ENCODE peak calls at places on chromosome 3, in four cellular contexts. One of them, this sample, is unnamed.

GRCh38 chr3:117080899-117081298 is 371.3 kb downstream of the TUSC7 start:
- DNase-seq in IMR-90: peak; percentile 4
- DNase-seq in mesendoderm: peak; percentile 94
- DNase-seq in H1: no peak
- DNase-seq in this sample: no peak

GRCh38 chr3:76873509-76874242 is 166.2 kb upstream of the ROBO2 start:
- DNase-seq in IMR-90: no peak
- DNase-seq in mesendoderm: peak; percentile 58
- DNase-seq in H1: no peak
- DNase-seq in this sample: no peak

GRCh38 chr3:62097121-62097520 is 276.2 kb downstream of the FEZF2 start:
- DNase-seq in IMR-90: no peak
- DNase-seq in mesendoderm: no peak
- DNase-seq in H1: no peak
- DNase-seq in this sample: no peak

GRCh38 chr3:133362539-133362938 is 37.3 kb upstream of the BFSP2 start:
- DNase-seq in IMR-90: no peak
- DNase-seq in mesendoderm: no peak
- DNase-seq in H1: no peak
- DNase-seq in this sample: no peak

GRCh38 chr3:10513306-10513705 is 7.9 kb upstream of the ATP2B2 start:
- DNase-seq in IMR-90: no peak
- DNase-seq in mesendoderm: no peak
- DNase-seq in H1: no peak
- DNase-seq in this sample: no peak

GRCh38 chr3:149625795-149626194 is 32.0 kb downstream of the WWTR1 start:
- DNase-seq in IMR-90: no peak
- DNase-seq in mesendoderm: no peak
- DNase-seq in H1: no peak
- DNase-seq in this sample: no peak

GRCh38 chr3:144107923-144108322 is 136.3 kb downstream of the DIPK2A start:
- DNase-seq in IMR-90: no peak
- DNase-seq in mesendoderm: no peak
- DNase-seq in H1: no peak
- DNase-seq in this sample: no peak

GRCh38 chr3:47825590-47825989 is 22.7 kb downstream of the DHX30 start:
- DNase-seq in IMR-90: no peak
- DNase-seq in mesendoderm: no peak
- DNase-seq in H1: no peak
- DNase-seq in this sample: no peak

GRCh38 chr3:31692714-31693113 is 160.0 kb downstream of the STT3B start:
- DNase-seq in IMR-90: no peak
- DNase-seq in mesendoderm: peak; percentile 63
- DNase-seq in H1: no peak
- DNase-seq in this sample: no peak

GRCh38 chr3:128076465-128076782 is 24.2 kb downstream of the SEC61A1 start:
- DNase-seq in IMR-90: no peak
- DNase-seq in mesendoderm: no peak
- DNase-seq in H1: no peak
- DNase-seq in this sample: no peak

DNA sequence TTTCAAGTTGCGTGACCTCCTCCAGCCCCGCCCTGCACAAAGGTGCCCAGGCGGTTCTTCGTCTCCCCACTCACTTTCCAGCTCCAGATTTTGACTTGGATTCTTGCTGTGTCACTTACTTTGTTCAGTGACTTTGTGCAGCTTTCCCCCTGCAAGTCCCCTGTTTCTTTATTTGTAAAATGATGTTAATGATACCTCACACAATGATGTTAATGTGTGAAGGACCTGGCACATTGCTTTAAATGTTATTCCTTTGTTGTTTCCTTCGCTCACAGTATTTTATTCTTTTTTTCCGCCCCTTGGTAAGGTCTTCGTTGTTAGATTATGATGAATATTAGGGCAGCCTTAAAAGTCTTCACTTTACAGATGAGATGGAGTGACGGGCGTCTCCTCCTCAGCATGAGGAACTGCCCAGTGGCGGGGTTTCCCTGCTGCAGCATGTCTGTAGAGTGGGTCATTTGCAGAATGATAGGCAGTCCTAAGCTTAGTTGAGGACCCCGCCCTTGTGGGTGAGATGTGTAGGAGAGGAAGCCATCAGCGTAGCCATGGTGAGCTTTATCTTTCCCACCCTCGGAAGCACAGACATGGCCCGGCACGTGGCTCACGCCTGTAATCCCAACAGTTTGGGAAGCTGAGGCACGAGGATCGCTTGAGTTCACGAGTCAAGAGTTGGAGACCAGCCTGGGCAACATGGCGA is 728 bp downstream of the NIT2 start:
- DNase-seq in IMR-90: no peak
- DNase-seq in mesendoderm: peak; percentile 71
- DNase-seq in H1: no peak
- DNase-seq in this sample: peak; percentile 41
- H2BK120ac ChIP-seq in IMR-90: peak overlapping the region; percentile 61
- H2BK120ac ChIP-seq in mesendoderm: peak overlapping the region; percentile 73
- H2BK120ac ChIP-seq in H1: no peak overlapping the region
- H2BK120ac ChIP-seq in this sample: peak overlapping the region; percentile 7

DNA sequence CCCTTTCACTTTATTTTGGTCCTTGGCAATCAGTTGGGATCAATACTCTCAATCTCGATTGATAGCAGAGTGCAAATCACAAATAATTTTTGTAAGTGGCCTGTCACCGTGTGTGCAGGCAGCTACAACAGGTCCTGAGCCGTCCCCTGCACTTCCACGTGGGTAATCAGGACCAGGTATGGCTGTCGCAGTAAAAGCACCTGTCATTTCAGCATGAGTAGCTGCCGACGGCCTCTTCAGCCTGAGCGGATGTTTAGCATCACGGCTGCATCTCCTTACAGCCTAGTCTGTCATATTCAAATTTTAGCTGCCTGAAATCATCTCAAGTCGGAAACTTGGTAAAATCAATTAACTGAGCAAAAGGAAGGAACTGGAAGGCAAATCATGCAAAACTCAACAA is 53.0 kb upstream of the FOXP1 start:
- DNase-seq in IMR-90: no peak
- DNase-seq in mesendoderm: no peak
- DNase-seq in H1: no peak
- DNase-seq in this sample: no peak
- H4K5ac ChIP-seq in IMR-90: no peak overlapping the region
- H4K5ac ChIP-seq in mesendoderm: no peak overlapping the region
- H4K5ac ChIP-seq in H1: no peak overlapping the region
- H4K5ac ChIP-seq in this sample: no peak overlapping the region

GRCh38 chr3:15478300-15478979 is 43.1 kb downstream of the COLQ start:
- DNase-seq in IMR-90: no peak
- DNase-seq in mesendoderm: no peak
- DNase-seq in H1: no peak
- DNase-seq in this sample: no peak
- H3K27ac ChIP-seq in IMR-90: no peak overlapping the region
- H3K27ac ChIP-seq in mesendoderm: no peak overlapping the region
- H3K27ac ChIP-seq in H1: no peak overlapping the region
- H3K27ac ChIP-seq in this sample: no peak overlapping the region

DNA sequence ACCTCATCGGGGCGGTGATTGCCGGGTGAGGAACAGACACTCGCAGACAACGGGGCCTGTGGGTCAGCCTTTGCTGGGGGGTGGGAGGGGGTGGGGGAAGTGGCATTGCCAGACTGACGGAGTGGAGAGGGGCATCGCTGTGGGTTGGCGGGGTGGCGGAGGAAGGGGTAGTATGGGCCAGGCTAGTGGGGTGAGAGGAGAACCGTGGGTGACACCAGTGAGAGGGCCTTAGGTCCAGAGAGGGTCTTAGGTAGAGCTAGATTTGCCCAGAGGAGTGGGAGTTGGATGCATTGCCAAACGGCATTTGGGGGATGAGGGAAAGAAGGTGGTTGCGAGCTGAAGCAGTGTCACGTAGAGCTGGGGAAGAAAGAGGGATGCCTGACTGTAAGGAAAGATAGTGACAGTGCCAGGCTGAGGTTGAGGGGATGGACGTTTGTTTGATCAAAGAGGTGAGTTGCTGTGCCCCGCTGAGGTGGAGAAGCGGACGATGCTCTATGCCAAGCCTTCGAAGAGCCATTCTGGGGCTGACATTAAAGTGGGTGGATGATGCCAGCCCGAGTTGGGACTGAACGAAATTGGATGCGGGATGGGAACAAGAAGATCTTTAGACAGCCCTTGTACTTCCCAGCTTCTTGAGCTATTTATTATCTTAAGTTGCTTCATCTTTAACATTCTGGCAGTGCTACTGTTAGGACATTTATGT is 572 bp downstream of the DNAJB11 start:
- DNase-seq in IMR-90: no peak
- DNase-seq in mesendoderm: no peak
- DNase-seq in H1: no peak
- DNase-seq in this sample: no peak
- H2BK120ac ChIP-seq in IMR-90: no peak overlapping the region
- H2BK120ac ChIP-seq in mesendoderm: no peak overlapping the region
- H2BK120ac ChIP-seq in H1: no peak overlapping the region
- H2BK120ac ChIP-seq in this sample: no peak overlapping the region

GRCh38 chr3:186044973-186045372 is 63.9 kb downstream of the ETV5 start:
- DNase-seq in IMR-90: peak; percentile 53
- DNase-seq in mesendoderm: no peak
- DNase-seq in H1: peak; percentile 38
- DNase-seq in this sample: no peak
- H4K5ac ChIP-seq in IMR-90: no peak overlapping the region
- H4K5ac ChIP-seq in mesendoderm: no peak overlapping the region
- H4K5ac ChIP-seq in H1: no peak overlapping the region
- H4K5ac ChIP-seq in this sample: no peak overlapping the region

GRCh38 chr3:13700889-13701288 is 152.0 kb downstream of the FBLN2 start:
- DNase-seq in IMR-90: no peak
- DNase-seq in mesendoderm: no peak
- DNase-seq in H1: no peak
- DNase-seq in this sample: no peak

GRCh38 chr3:13702226-13702820 is 153.4 kb downstream of the FBLN2 start:
- DNase-seq in IMR-90: no peak
- DNase-seq in mesendoderm: no peak
- DNase-seq in H1: no peak
- DNase-seq in this sample: no peak

GRCh38 chr3:13704174-13704573 is 155.2 kb downstream of the FBLN2 start:
- DNase-seq in IMR-90: no peak
- DNase-seq in mesendoderm: no peak
- DNase-seq in H1: no peak
- DNase-seq in this sample: no peak

GRCh38 chr3:13705051-13705450 is 156.1 kb downstream of the FBLN2 start:
- DNase-seq in IMR-90: no peak
- DNase-seq in mesendoderm: no peak
- DNase-seq in H1: peak; percentile 30
- DNase-seq in this sample: no peak

DNA sequence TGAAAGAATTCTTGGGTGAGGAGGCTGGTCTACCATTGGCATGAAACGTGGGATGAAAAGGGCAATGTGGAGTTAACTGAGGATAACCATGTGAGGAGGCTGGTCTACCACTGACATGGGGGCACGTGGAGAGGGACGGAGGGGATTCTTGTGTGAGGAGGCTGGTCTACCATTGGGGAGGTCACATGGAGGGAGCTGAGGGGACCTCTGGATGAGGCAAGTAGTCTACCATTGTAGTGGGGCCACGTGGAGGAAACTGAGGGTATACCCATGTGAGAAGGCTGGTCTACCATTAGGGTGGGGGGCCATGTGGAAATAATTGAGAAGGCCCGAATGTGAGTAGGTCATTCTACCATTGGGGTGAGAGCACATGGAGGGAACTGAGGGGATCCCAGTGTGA is 154.1 kb downstream of the FBLN2 start:
- DNase-seq in IMR-90: no peak
- DNase-seq in mesendoderm: no peak
- DNase-seq in H1: no peak
- DNase-seq in this sample: no peak
- H3K27ac ChIP-seq in IMR-90: no peak overlapping the region
- H3K27ac ChIP-seq in mesendoderm: no peak overlapping the region
- H3K27ac ChIP-seq in H1: no peak overlapping the region
- H3K27ac ChIP-seq in this sample: no peak overlapping the region

DNA sequence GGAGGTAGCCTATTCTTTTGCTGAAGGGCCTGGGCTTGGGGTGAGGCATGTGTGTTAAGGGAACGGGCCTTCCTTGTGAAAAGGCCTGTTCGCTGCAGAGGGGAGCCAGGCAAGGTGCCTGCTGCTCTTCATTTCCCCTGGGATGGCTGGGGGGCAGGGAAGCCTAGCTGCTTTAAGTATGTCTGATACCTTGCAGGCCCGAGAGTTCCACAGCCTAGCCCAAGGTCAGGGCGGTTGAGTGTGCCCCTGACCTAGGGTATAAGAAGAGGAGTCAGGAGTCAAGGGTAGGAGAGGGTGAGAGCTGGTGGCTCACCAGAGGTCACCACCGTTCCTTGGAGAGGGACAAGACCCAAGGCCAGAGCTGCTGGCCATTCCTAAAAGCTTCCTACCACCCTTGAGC is 46.6 kb downstream of the UMPS start:
- DNase-seq in IMR-90: no peak
- DNase-seq in mesendoderm: no peak
- DNase-seq in H1: no peak
- DNase-seq in this sample: no peak
- H2BK120ac ChIP-seq in IMR-90: no peak overlapping the region
- H2BK120ac ChIP-seq in mesendoderm: no peak overlapping the region
- H2BK120ac ChIP-seq in H1: no peak overlapping the region
- H2BK120ac ChIP-seq in this sample: no peak overlapping the region

DNA sequence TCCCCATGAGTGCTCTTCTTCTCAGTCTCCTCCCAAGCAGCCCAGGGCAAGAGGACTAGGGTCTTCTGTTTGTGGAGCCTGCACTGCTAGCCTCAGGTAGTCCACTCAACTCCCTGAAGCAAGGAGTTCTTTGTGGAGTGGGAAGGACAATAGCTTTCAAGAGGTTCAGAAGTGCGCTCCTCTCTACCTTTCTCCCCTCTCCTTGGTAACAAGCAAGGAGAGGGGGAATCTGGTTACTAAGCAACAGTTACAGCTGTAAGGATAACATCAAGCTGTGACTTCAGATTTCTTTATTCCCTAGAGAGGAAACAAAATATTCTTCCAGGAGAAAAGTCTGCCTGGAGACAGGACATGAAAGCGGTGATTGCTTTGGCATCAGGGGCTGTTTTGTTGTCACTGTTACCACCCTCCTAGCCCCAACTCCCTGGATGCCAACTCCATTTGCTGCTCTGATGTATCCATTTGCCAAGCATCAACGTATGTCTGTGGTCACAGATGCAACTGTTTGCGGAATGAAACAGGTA is 70.4 kb downstream of the TRANK1 start:
- DNase-seq in IMR-90: no peak
- DNase-seq in mesendoderm: peak; percentile 49
- DNase-seq in H1: peak; percentile 36
- DNase-seq in this sample: no peak
- H4K5ac ChIP-seq in IMR-90: no peak overlapping the region
- H4K5ac ChIP-seq in mesendoderm: no peak overlapping the region
- H4K5ac ChIP-seq in H1: no peak overlapping the region
- H4K5ac ChIP-seq in this sample: no peak overlapping the region